ENCODE peak calls at places on chromosomes 1 and 21, in five cellular contexts. M, G, C, T and I are unnamed samples. For H3K4me1 and H3K27me3, the result is how much of the 10 kb centered on the place peaks cover.

GRCh38 chr21:38319781-38320180 is 63.0 kb downstream of the KCNJ15 start:
- DNase-seq in G (no peak), T (no peak), M (no peak), C (no peak), I (no peak)

GRCh38 chr1:186304982-186305949 is 69.8 kb downstream of the TPR start:
- DNase-seq in M (peak), T (no peak), C (no peak), G (no peak), I (no peak)

GRCh38 chr1:152148051-152148450 is 11.0 kb downstream of the RPTN start:
- DNase-seq in G (no peak), T (no peak), C (no peak), M (no peak), I (peak)

GRCh38 chr1:36306210-36306901 is at the start of gene SH3D21:
- DNase-seq in T (no peak), C (peak), G (peak), M (peak), I (no peak)

GRCh38 chr1:182803846-182804245 is 14.3 kb downstream of the NPL start:
- DNase-seq in M (no peak), T (no peak), G (no peak), C (no peak), I (no peak)

GRCh38 chr1:240234477-240235225 is 143.0 kb downstream of the FMN2 start:
- DNase-seq in C (no peak), T (no peak), M (no peak), G (no peak), I (no peak)

GRCh38 chr1:44808063-44808937 is at the start of gene BTBD19:
- DNase-seq in C (peak), M (peak), T (no peak), G (peak), I (no peak)

GRCh38 chr1:193944454-193944853 is 758.0 kb upstream of the B3GALT2 start:
- DNase-seq in C (no peak), G (no peak), M (no peak), T (no peak), I (no peak)

GRCh38 chr1:110011527-110012041 is 22.8 kb upstream of the STRIP1 start:
- DNase-seq in C (peak), M (peak), G (no peak), T (no peak), I (no peak)

GRCh38 chr1:12049625-12050024 is 13.5 kb upstream of the TNFRSF8 start:
- DNase-seq in C (no peak), G (no peak), T (no peak), M (no peak), I (no peak)

GRCh38 chr1:160416369-160416768 is 16.0 kb downstream of the VANGL2 start:
- DNase-seq in C (no peak), G (no peak), M (no peak), T (no peak), I (no peak)

GRCh38 chr1:20255666-20256065 is 35.0 kb upstream of the VWA5B1 start:
- DNase-seq in M (peak), G (no peak), C (no peak), T (no peak), I (no peak)

GRCh38 chr1:245715291-245715701 is 560.5 kb downstream of the KIF26B start:
- DNase-seq in G (no peak), M (no peak), T (no peak), C (no peak), I (no peak)

GRCh38 chr1:110385369-110385768 is 5.5 kb downstream of the SLC16A4 start:
- DNase-seq in T (no peak), M (no peak), G (no peak), C (no peak), I (no peak)

GRCh38 chr1:108140177-108140576 is 60.0 kb downstream of the SLC25A24 start:
- DNase-seq in T (no peak), M (no peak), C (no peak), G (no peak), I (no peak)

GRCh38 chr1:9655127-9655723 is 3.7 kb downstream of the PIK3CD start:
- DNase-seq in C (no peak), M (no peak), T (no peak), G (no peak), I (no peak)

GRCh38 chr1:7388488-7389185 is 382.5 kb upstream of the VAMP3 start:
- DNase-seq in M (no peak), C (no peak), G (no peak), T (no peak), I (peak)

GRCh38 chr1:43648448-43648847 is 1.5 kb upstream of the KDM4A start:
- DNase-seq in M (no peak), G (no peak), T (no peak), C (no peak), I (no peak)

GRCh38 chr1:40981702-40982448 is 2.4 kb downstream of the CTPS1 start:
- DNase-seq in T (no peak), M (no peak), G (no peak), C (no peak), I (no peak)

GRCh38 chr1:92188436-92189255 is 29.1 kb upstream of the C1orf146 start:
- DNase-seq in T (no peak), M (no peak), G (no peak), C (no peak), I (no peak)

GRCh38 chr1:164836614-164837018 is 277.6 kb downstream of the PBX1 start:
- DNase-seq in G (no peak), T (no peak), M (no peak), C (no peak), I (no peak)

GRCh38 chr1:46411601-46412341 is 17.7 kb downstream of the FAAH start:
- DNase-seq in M (peak), C (no peak), G (no peak), T (no peak), I (no peak)

GRCh38 chr1:110756506-110756905 is 81.8 kb upstream of the KCNA3 start:
- DNase-seq in G (no peak), M (no peak), C (peak), T (no peak), I (peak)

GRCh38 chr21:45204395-45204794 is 83.3 kb downstream of the POFUT2 start:
- DNase-seq in M (no peak), C (no peak), G (no peak), T (no peak), I (no peak)

GRCh38 chr21:43362306-43362927 is 64.5 kb downstream of the SIK1 start:
- DNase-seq in M (no peak), T (peak), G (no peak), C (peak), I (no peak)

GRCh38 chr1:21564521-21565095 is 55.4 kb downstream of the ALPL start:
- DNase-seq in M (no peak), C (no peak), T (no peak), G (no peak), I (no peak)

GRCh38 chr1:177032434-177032833 is 132.1 kb downstream of the ASTN1 start:
- DNase-seq in G (no peak), T (no peak), M (no peak), C (no peak), I (no peak)

GRCh38 chr1:22673486-22674409 is 20.7 kb downstream of the C1QB start:
- DNase-seq in C (no peak), M (peak), G (no peak), T (no peak), I (no peak)

GRCh38 chr1:248807067-248807737 is 18.5 kb downstream of the SH3BP5L start:
- DNase-seq in G (peak), M (peak), T (no peak), C (no peak), I (no peak)

DNA sequence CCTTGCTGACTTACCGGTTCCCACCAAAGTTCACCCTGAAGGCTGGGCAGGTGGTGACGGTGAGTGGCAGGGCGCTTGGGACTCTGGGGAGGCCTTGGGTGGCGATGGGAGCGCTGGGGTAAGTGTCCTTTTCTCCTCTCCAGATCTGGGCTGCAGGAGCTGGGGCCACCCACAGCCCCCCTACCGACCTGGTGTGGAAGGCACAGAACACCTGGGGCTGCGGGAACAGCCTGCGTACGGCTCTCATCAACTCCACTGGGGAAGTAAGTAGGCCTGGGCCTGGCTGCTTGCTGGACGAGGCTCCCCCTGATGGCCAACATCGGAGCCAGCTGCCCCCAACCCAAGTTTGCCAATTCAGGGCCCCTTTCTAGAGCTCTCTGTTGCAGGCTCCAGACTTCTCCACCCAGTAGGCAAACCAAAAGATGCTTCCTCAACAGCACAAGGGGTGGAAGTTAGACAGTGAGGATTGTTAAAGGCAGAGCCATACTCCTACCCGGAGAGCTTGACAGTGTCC is 16.4 kb upstream of the SEMA4A start:
- DNase-seq in T (no peak), M (no peak), G (no peak), C (no peak), I (no peak)
- TF ChIP-seq CTCF in T (no peak), M (peak), G (no peak), C (no peak), I (no peak)

GRCh38 chr1:4121293-4121684 is 221.2 kb upstream of the C1orf174 start:
- DNase-seq in C (no peak), M (no peak), T (no peak), G (no peak), I (no peak)
- H3K4me1 ChIP-seq in C (under half), M (under half), T (under half), G (under half), I (under half)

GRCh38 chr1:220892086-220892376 is 12.8 kb downstream of the HLX start:
- DNase-seq in M (no peak), C (no peak), G (no peak), T (no peak), I (no peak)

GRCh38 chr1:220889848-220890287 is 10.6 kb downstream of the HLX start:
- DNase-seq in M (no peak), G (no peak), C (no peak), T (no peak), I (peak)

GRCh38 chr1:220889333-220889732 is 10.1 kb downstream of the HLX start:
- DNase-seq in T (no peak), G (no peak), M (no peak), C (no peak), I (peak)

GRCh38 chr1:220891221-220892085 is 12.2 kb downstream of the HLX start:
- DNase-seq in M (no peak), C (no peak), G (no peak), T (no peak), I (peak)

DNA sequence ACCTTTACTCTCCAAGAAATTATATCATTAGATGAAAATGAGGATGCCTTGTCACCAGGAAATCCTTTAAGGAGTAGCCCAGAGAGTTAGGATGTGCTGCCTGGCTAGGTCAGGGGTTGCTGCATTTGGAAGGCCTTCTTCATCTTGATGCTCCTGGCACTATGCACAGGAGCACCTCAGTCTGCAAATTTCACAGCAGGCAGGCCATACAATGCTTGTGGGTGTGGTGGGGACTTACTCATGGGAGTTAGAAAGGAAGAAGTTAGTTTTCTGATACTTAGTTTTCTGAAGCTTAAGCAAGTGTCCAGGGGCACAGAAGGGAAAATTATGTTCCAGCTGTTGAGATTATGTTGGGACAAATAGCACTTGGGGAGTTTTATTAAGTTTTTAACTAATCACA is 11.3 kb downstream of the HLX start:
- DNase-seq in M (no peak), T (no peak), C (no peak), G (no peak), I (peak)
- H3K27me3 ChIP-seq in M (half or more), T (under half), C (under half), G (under half), I (half or more)

GRCh38 chr1:212700892-212701819 is 1.5 kb upstream of the BATF3 start:
- DNase-seq in G (peak), T (no peak), C (peak), M (peak), I (peak)
- TF ChIP-seq CTCF in G (no peak), T (no peak), C (no peak), M (peak), I (no peak)

GRCh38 chr21:17612565-17613241 is at the start of gene BTG3:
- DNase-seq in G (peak), M (peak), C (peak), T (no peak), I (no peak)
- H3K4me1 ChIP-seq in G (under half), M (under half), C (under half), T (under half), I (under half)

DNA sequence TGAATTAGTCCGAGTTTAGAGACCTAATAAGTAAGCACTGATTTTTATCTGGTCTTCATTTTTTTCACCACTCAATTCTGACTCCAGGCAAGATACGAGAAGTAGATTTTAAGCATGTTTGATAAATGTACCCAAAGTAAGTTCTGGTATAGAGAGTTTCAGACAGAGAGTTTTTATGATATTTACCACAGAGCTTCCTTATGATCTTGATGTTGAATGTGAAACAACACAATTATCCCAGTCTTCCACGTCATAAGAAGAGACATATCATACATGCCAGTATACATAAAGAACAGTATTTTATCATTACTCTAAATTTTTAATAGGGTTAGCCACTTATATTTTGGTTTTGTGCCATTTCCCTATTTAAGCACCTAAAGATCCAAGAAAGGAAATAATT is 7.8 kb upstream of the NCMAP start:
- DNase-seq in C (no peak), G (no peak), T (no peak), M (no peak), I (no peak)
- H3K27me3 ChIP-seq in C (under half), G (under half), T (under half), M (half or more), I (under half)